ENCODE peak calls at places on chromosomes 5 and 9, in four cellular contexts. Y is SK-N-SH, K is HepG2, M is K562. L is an unnamed sample.

GRCh38 chr5:57219386-57219785 is 45.5 kb downstream of the GPBP1 start:
- DNase-seq in M (no peak), Y (no peak), K (peak), L (no peak)

GRCh38 chr9:134189475-134190231 is 25.3 kb upstream of the RNU6ATAC start:
- DNase-seq in Y (peak), K (no peak), M (peak), L (peak)

GRCh38 chr9:93210324-93210973 is 26.5 kb downstream of the WNK2 start:
- DNase-seq in M (no peak), Y (no peak), K (no peak), L (no peak)

GRCh38 chr5:116944171-116944570 is 369.5 kb upstream of the SEMA6A start:
- DNase-seq in M (no peak), Y (no peak), K (peak), L (peak)

GRCh38 chr5:72512179-72512860 is 5.1 kb upstream of the ZNF366 start:
- DNase-seq in K (no peak), Y (no peak), M (no peak), L (no peak)

GRCh38 chr5:168947212-168947868 is 353.6 kb downstream of the SLIT3 start:
- DNase-seq in M (peak), K (peak), Y (peak), L (peak)

GRCh38 chr9:82535432-82535998 is 527.4 kb downstream of the RASEF start:
- DNase-seq in Y (no peak), K (no peak), M (no peak), L (no peak)

GRCh38 chr9:26742843-26743242 is 149.8 kb downstream of the CAAP1 start:
- DNase-seq in K (no peak), M (no peak), Y (no peak), L (no peak)

GRCh38 chr5:180116441-180117377 is 45.1 kb upstream of the RNF130 start:
- DNase-seq in K (peak), M (no peak), Y (peak), L (no peak)

GRCh38 chr9:2291980-2292704 is 277.0 kb downstream of the SMARCA2 start:
- DNase-seq in K (no peak), Y (no peak), M (no peak), L (no peak)

GRCh38 chr5:1895771-1896420 is 13.2 kb upstream of the IRX4 start:
- DNase-seq in K (no peak), M (no peak), Y (no peak), L (no peak)

GRCh38 chr9:114856210-114856941 is 50.5 kb upstream of the TNFSF15 start:
- DNase-seq in K (no peak), M (no peak), Y (no peak), L (no peak)

GRCh38 chr9:42378418-42378815 is 195.0 kb downstream of the SPATA31A6 start:
- DNase-seq in Y (no peak), K (no peak), M (no peak), L (no peak)

GRCh38 chr9:134694714-134695113 is 53.1 kb downstream of the COL5A1 start:
- DNase-seq in K (no peak), M (no peak), Y (no peak), L (no peak)

GRCh38 chr9:79522793-79523192 is 49.0 kb upstream of the TLE4 start:
- DNase-seq in K (no peak), M (no peak), Y (no peak), L (no peak)

GRCh38 chr9:134366223-134367031 is 40.2 kb downstream of the RXRA start:
- DNase-seq in M (no peak), Y (peak), K (no peak), L (no peak)

GRCh38 chr5:133129192-133129748 is 77.5 kb downstream of the HSPA4 start:
- DNase-seq in K (no peak), M (no peak), Y (peak), L (no peak)

GRCh38 chr5:143168171-143168681 is 235.3 kb downstream of the NR3C1 start:
- DNase-seq in Y (no peak), K (no peak), M (no peak), L (no peak)

GRCh38 chr5:168796840-168797548 is 217.8 kb upstream of the PANK3 start:
- DNase-seq in Y (no peak), K (no peak), M (no peak), L (no peak)

GRCh38 chr5:1873242-1873959 is 9.3 kb downstream of the IRX4 start:
- DNase-seq in K (no peak), M (no peak), Y (no peak), L (no peak)

GRCh38 chr5:17248999-17249634 is 31.7 kb downstream of the BASP1 start:
- DNase-seq in Y (no peak), M (no peak), K (no peak), L (no peak)

GRCh38 chr5:153594785-153595184 is 104.3 kb downstream of the GRIA1 start:
- DNase-seq in K (no peak), M (no peak), Y (no peak), L (no peak)

GRCh38 chr5:66307647-66308257 is 163.7 kb downstream of the SREK1 start:
- DNase-seq in M (peak), Y (peak), K (peak), L (no peak)

GRCh38 chr5:141513627-141514329 is 24.9 kb downstream of the PCDHGC5 start:
- DNase-seq in Y (peak), K (no peak), M (no peak), L (peak)

GRCh38 chr9:131167146-131167692 is 41.8 kb downstream of the NUP214 start:
- DNase-seq in Y (no peak), K (no peak), M (peak), L (no peak)

GRCh38 chr5:82855893-82856292 is 221.3 kb downstream of the TMEM167A start:
- DNase-seq in M (no peak), K (no peak), Y (no peak), L (no peak)

GRCh38 chr9:113882181-113882580 is 6.1 kb downstream of the ZNF618 start:
- DNase-seq in M (no peak), Y (no peak), K (no peak), L (no peak)

GRCh38 chr5:68433921-68434879 is 218.6 kb downstream of the PIK3R1 start:
- DNase-seq in K (peak), Y (no peak), M (peak), L (no peak)

GRCh38 chr9:99437145-99437544 is 215.1 kb downstream of the SEC61B start:
- DNase-seq in M (no peak), Y (no peak), K (no peak), L (no peak)
- TF ChIP-seq FOXJ3 in M (no peak), Y (no peak), K (no peak), L (no peak)

GRCh38 chr9:137176302-137177182 is 4.7 kb upstream of the TMEM210 start:
- DNase-seq in K (peak), Y (no peak), M (peak), L (peak)
- TF ChIP-seq FOXJ3 in K (no peak), Y (no peak), M (no peak), L (no peak)

GRCh38 chr9:118554987-118555386 is 814.2 kb downstream of the BRINP1 start:
- DNase-seq in K (no peak), M (no peak), Y (no peak), L (no peak)
- TF ChIP-seq FOXJ3 in K (no peak), M (no peak), Y (no peak), L (no peak)

GRCh38 chr5:148910686-148911361 is 84.4 kb downstream of the ADRB2 start:
- DNase-seq in K (no peak), Y (no peak), M (no peak), L (no peak)
- TF ChIP-seq FOXJ3 in K (no peak), Y (no peak), M (no peak), L (no peak)

GRCh38 chr9:127936347-127936852 is 1.3 kb downstream of the DPM2 start:
- DNase-seq in M (no peak), Y (no peak), K (no peak), L (no peak)

GRCh38 chr9:127940598-127940997 is 2.9 kb upstream of the DPM2 start:
- DNase-seq in M (no peak), K (no peak), Y (no peak), L (no peak)

GRCh38 chr9:127937383-127938297 is at the start of gene DPM2:
- DNase-seq in M (peak), Y (peak), K (peak), L (peak)

GRCh38 chr9:127937046-127937382 is 640 bp downstream of the DPM2 start:
- DNase-seq in Y (no peak), K (no peak), M (no peak), L (no peak)

DNA sequence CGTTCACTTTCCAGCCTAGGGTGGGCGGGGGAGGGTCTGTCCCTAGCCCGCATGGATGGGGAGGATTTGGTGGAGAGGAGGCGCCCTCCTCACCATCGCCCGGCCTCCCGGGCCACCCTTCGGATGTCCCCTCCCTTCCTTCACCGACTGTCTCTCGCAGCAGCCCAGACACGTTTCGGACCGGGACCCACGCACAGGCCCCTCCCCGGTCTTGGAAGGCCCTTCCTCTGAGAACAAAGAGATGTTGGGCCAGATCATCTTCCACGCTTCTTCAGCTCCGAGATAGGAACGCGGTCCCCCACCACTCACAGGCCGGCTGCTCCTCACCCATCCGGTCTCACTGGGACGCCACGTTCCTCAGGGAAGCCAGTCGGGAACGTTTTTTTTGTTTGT is 640 bp upstream of the DPM2 start:
- DNase-seq in M (peak), K (no peak), Y (no peak), L (no peak)
- TF ChIP-seq FOXJ3 in M (no peak), K (no peak), Y (no peak), L (no peak)

GRCh38 chr5:103256178-103256577 is 2.4 kb upstream of the MACIR start:
- DNase-seq in Y (no peak), M (no peak), K (peak), L (no peak)
- TF ChIP-seq FOXJ3 in Y (no peak), M (no peak), K (no peak), L (no peak)

GRCh38 chr5:112865128-112865527 is 4.0 kb downstream of the SRP19 start:
- DNase-seq in M (no peak), Y (no peak), K (no peak), L (no peak)
- TF ChIP-seq FOXJ3 in M (no peak), Y (no peak), K (no peak), L (no peak)

DNA sequence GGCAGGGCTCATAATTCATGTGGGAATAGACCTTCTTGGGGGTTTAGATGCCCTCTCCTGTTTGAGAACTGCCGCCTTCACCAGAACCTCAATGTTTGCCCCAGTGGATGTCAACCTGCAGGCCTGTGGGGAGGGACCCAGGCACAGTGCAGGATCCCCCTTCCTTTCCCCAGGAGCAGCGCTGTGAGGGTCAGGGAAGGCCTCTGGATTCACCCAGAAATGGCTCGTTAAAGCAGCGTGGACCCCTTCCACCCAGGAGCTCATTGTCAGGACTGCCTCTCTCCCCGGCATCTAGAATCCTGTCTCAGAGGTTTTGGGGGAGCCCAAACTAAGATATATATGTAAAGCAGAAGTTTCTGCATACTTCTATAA is 188.3 kb downstream of the GADD45G start:
- DNase-seq in M (no peak), K (no peak), Y (no peak), L (no peak)
- TF ChIP-seq FOXJ3 in M (no peak), K (no peak), Y (no peak), L (no peak)